ENCODE peak calls at places on chromosomes 5 and 9, in seven cellular contexts. R is IMR-90, T is heart left ventricle, E is spleen, O is suprapubic skin, W is transverse colon, I is body of pancreas. P is an unnamed sample.
A peak's percentile ranks its signal among the peaks of the same experiment; 100 is the strongest.

GRCh38 chr5:149410721-149411432 is 31.8 kb upstream of the IL17B start:
- DNase-seq in R (peak; percentile 16), T (no peak), E (no peak), O (no peak), W (no peak), I (no peak), P (no peak)

GRCh38 chr9:96817973-96818372 is 36.3 kb downstream of the ZNF782 start:
- DNase-seq in R (no peak), T (no peak), E (no peak), O (no peak), W (no peak), I (no peak), P (no peak)

GRCh38 chr5:65483474-65484346 is 2.0 kb upstream of the ADAMTS6 start:
- DNase-seq in R (peak; percentile 86), T (no peak), E (no peak), O (no peak), W (no peak), I (no peak), P (no peak)

GRCh38 chr9:137077758-137078693 is 709 bp downstream of the UAP1L1 start:
- DNase-seq in R (no peak), T (no peak), E (peak; percentile 92), O (peak; percentile 81), W (peak; percentile 59), I (no peak), P (no peak)

GRCh38 chr5:40410939-40411635 is 268.6 kb upstream of the PTGER4 start:
- DNase-seq in R (peak; percentile 60), T (peak; percentile 32), E (no peak), O (no peak), W (no peak), I (no peak), P (peak; percentile 20)

GRCh38 chr9:118990949-118991348 is 378.3 kb downstream of the BRINP1 start:
- DNase-seq in R (no peak), T (no peak), E (no peak), O (no peak), W (no peak), I (no peak), P (no peak)

GRCh38 chr5:32173394-32174010 is 617 bp downstream of the GOLPH3 start:
- DNase-seq in R (peak; percentile 52), T (peak; percentile 59), E (peak; percentile 93), O (peak; percentile 83), W (peak; percentile 76), I (peak; percentile 78), P (peak; percentile 58)

GRCh38 chr5:95859327-95860060 is 37.0 kb upstream of the GLRX start:
- DNase-seq in R (no peak), T (no peak), E (no peak), O (no peak), W (no peak), I (peak; percentile 43), P (no peak)

GRCh38 chr9:133496901-133497411 is 18.1 kb upstream of the SLC2A6 start:
- DNase-seq in R (no peak), T (no peak), E (no peak), O (no peak), W (no peak), I (no peak), P (no peak)

GRCh38 chr5:179235416-179236400 is 109.6 kb downstream of the ADAMTS2 start:
- DNase-seq in R (no peak), T (peak; percentile 5), E (peak; percentile 36), O (peak; percentile 59), W (peak; percentile 1), I (peak; percentile 5), P (no peak)

GRCh38 chr9:28212979-28213378 is 639.7 kb upstream of the C9orf72 start:
- DNase-seq in R (peak; percentile 56), T (no peak), E (no peak), O (no peak), W (no peak), I (no peak), P (no peak)

GRCh38 chr9:100105861-100106260 is 6.8 kb downstream of the INVS start:
- DNase-seq in R (no peak), T (no peak), E (no peak), O (no peak), W (no peak), I (no peak), P (no peak)

GRCh38 chr5:179408646-179409045 is 63.4 kb upstream of the ADAMTS2 start:
- DNase-seq in R (no peak), T (no peak), E (no peak), O (peak; percentile 49), W (no peak), I (no peak), P (no peak)

GRCh38 chr5:33539192-33539591 is 98.4 kb downstream of the TARS1 start:
- DNase-seq in R (peak; percentile 20), T (no peak), E (no peak), O (no peak), W (no peak), I (no peak), P (no peak)

GRCh38 chr5:115599502-115599901 is 2.8 kb downstream of the TICAM2 start:
- DNase-seq in R (peak; percentile 56), T (no peak), E (peak; percentile 62), O (no peak), W (no peak), I (peak; percentile 16), P (no peak)

GRCh38 chr5:54254482-54255198 is 55.7 kb downstream of the ARL15 start:
- DNase-seq in R (no peak), T (no peak), E (no peak), O (no peak), W (no peak), I (no peak), P (no peak)

GRCh38 chr9:96079816-96080215 is 204.3 kb downstream of the ERCC6L2 start:
- DNase-seq in R (no peak), T (no peak), E (no peak), O (no peak), W (no peak), I (no peak), P (no peak)

DNA sequence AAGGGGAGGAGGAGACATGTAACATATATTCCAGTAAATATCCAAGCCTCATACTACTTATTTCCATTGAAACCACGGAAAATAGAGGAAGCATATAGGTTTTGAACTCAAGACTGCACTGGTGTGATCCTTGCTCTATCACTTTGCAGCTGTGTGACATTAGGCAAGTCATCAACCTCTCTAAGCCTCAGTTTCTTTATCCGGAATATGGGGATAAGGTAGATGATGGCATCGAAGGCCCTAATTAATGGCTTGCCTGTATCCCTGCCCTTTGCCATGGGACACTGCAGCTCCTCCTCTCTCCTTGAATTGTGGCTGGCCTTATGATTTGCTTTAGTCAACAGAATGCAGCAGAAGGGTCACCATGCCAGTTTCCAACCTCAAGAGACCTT is 6.9 kb downstream of the SHB start:
- DNase-seq in R (no peak), T (no peak), E (no peak), O (no peak), W (no peak), I (no peak), P (no peak)
- H3K4me1 ChIP-seq in R (peaks cover 52% of the 10 kb centered on the region), T (peaks cover 100% of the 10 kb centered on the region), E (peaks cover 44% of the 10 kb centered on the region), O (peaks cover 30% of the 10 kb centered on the region), W (peaks cover 58% of the 10 kb centered on the region), I (peaks cover 81% of the 10 kb centered on the region), P (no peaks in the 10 kb centered on the region)

DNA sequence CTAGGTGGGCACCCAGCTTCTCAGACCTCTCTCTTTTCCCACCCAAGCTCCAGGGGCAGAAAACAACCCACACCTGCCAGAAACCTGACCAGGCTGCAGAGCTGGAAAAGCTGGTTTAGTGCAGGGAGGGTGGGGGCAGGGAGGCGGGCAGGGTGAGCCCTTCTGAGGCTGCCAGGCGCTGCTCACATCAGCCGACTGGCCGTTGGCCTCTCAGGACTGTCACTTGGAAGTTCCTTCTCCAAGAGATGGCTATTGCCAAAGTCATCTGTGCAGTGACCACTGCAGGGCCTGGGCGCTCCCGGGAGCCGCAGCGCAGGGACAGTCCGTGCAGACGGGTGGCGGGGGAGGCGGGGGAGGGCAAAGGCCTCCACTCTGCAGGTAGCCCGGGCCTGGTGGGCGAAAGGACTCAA is 204.9 kb upstream of the IER5L start:
- DNase-seq in R (no peak), T (peak; percentile 64), E (no peak), O (no peak), W (peak; percentile 86), I (peak; percentile 96), P (no peak)
- TF ChIP-seq POLR2A in R (no peak), T (no peak), E (no peak), O (no peak), W (peak; percentile 9), I (peak; percentile 85), P (no peak)

GRCh38 chr9:103014242-103014641 is 19.1 kb downstream of the CYLC2 start:
- DNase-seq in R (no peak), T (no peak), E (no peak), O (no peak), W (no peak), I (no peak), P (no peak)
- H3K4me1 ChIP-seq in R (no peaks in the 10 kb centered on the region), T (no peaks in the 10 kb centered on the region), E (no peaks in the 10 kb centered on the region), O (no peaks in the 10 kb centered on the region), W (no peaks in the 10 kb centered on the region), I (no peaks in the 10 kb centered on the region), P (no peaks in the 10 kb centered on the region)

GRCh38 chr5:98993512-98993911 is 64.7 kb upstream of the CHD1 start:
- DNase-seq in R (no peak), T (no peak), E (no peak), O (no peak), W (no peak), I (no peak), P (no peak)

GRCh38 chr5:98997000-98997399 is 68.2 kb upstream of the CHD1 start:
- DNase-seq in R (peak; percentile 29), T (no peak), E (no peak), O (no peak), W (no peak), I (no peak), P (no peak)

GRCh38 chr5:98989723-98990122 is 60.9 kb upstream of the CHD1 start:
- DNase-seq in R (no peak), T (no peak), E (no peak), O (no peak), W (no peak), I (no peak), P (no peak)

GRCh38 chr5:98994636-98995035 is 65.8 kb upstream of the CHD1 start:
- DNase-seq in R (no peak), T (no peak), E (no peak), O (no peak), W (no peak), I (no peak), P (no peak)

GRCh38 chr5:98992552-98992951 is 63.7 kb upstream of the CHD1 start:
- DNase-seq in R (no peak), T (no peak), E (no peak), O (no peak), W (no peak), I (no peak), P (no peak)
- TF ChIP-seq POLR2A in R (no peak), T (no peak), E (no peak), O (no peak), W (no peak), I (no peak), P (no peak)

DNA sequence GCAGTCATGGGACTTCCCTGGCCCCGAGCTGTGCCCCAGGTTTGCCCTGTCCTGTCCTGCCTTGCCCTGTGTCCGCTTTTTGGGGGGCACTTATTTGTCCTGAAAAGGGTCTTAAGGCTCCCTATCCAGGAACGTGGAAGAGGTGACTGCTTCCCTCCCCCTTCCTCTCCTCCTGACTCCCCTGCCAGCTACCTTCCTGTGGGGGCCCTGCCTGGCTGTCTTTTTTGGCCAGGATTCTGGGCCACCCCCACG is 6.5 kb upstream of the KLF9 start:
- DNase-seq in R (no peak), T (no peak), E (no peak), O (no peak), W (no peak), I (no peak), P (no peak)
- H3K4me1 ChIP-seq in R (peaks cover 15% of the 10 kb centered on the region), T (peaks cover 49% of the 10 kb centered on the region), E (peaks cover 60% of the 10 kb centered on the region), O (peaks cover 56% of the 10 kb centered on the region), W (peaks cover 46% of the 10 kb centered on the region), I (peaks cover 53% of the 10 kb centered on the region), P (peaks cover 5% of the 10 kb centered on the region)